ENCODE peak calls at places on chromosomes 6 and 20, in five cellular contexts. I, A, E, P and S are unnamed samples.

GRCh38 chr20:9294081-9294480 is 220.3 kb upstream of the LAMP5 start:
- DNase-seq in I (no peak), A (no peak), E (no peak), P (no peak), S (peak; percentile 44)

GRCh38 chr6:140485740-140486467 is 1111.5 kb upstream of the CITED2 start:
- DNase-seq in A (peak; percentile 39), E (no peak), I (no peak), P (no peak), S (peak; percentile 42)

GRCh38 chr6:15480546-15480945 is 182.3 kb downstream of the DTNBP1 start:
- DNase-seq in A (peak; percentile 4), E (no peak), I (no peak), P (no peak), S (no peak)

GRCh38 chr20:51528263-51529026 is 14.1 kb downstream of the NFATC2 start:
- DNase-seq in A (no peak), I (no peak), P (peak; percentile 37), E (no peak), S (no peak)

GRCh38 chr6:136604928-136605485 is 54.8 kb upstream of the MAP7 start:
- DNase-seq in A (no peak), P (no peak), E (no peak), I (no peak), S (no peak)

GRCh38 chr20:23710771-23711170 is 21.9 kb upstream of the CST4 start:
- DNase-seq in I (no peak), P (no peak), A (no peak), E (no peak), S (no peak)

GRCh38 chr6:147204060-147204785 is at the start of gene STXBP5:
- DNase-seq in A (peak; percentile 91), E (peak; percentile 2), I (peak; percentile 64), P (peak; percentile 22), S (peak; percentile 81)

GRCh38 chr20:32028647-32029372 is 18.6 kb downstream of the CCM2L start:
- DNase-seq in A (no peak), E (no peak), P (no peak), I (no peak), S (no peak)

GRCh38 chr6:4401408-4402367 is 266.3 kb upstream of the ECI2 start:
- DNase-seq in P (no peak), E (no peak), I (no peak), A (no peak), S (no peak)

GRCh38 chr6:156948807-156949206 is 171.6 kb downstream of the ARID1B start:
- DNase-seq in I (peak; percentile 39), E (no peak), P (no peak), A (no peak), S (peak; percentile 45)

GRCh38 chr6:43996614-43997341 is 130.5 kb downstream of the MRPL14 start:
- DNase-seq in E (no peak), A (no peak), I (no peak), P (no peak), S (no peak)

GRCh38 chr6:164039954-164040375 is 625.4 kb downstream of the QKI start:
- DNase-seq in P (peak; percentile 31), E (no peak), I (no peak), A (no peak), S (no peak)

GRCh38 chr6:124870611-124871201 is 91.5 kb upstream of the RNF217 start:
- DNase-seq in E (no peak), A (peak; percentile 48), P (no peak), I (peak; percentile 7), S (peak; percentile 45)

GRCh38 chr6:168128631-168129291 is 49.7 kb upstream of the FRMD1 start:
- DNase-seq in A (no peak), E (no peak), P (no peak), I (no peak), S (no peak)

GRCh38 chr6:139370047-139370706 is 4.3 kb downstream of the CITED2 start:
- DNase-seq in P (no peak), A (peak; percentile 75), I (peak; percentile 87), E (no peak), S (peak; percentile 61)